ENCODE peak calls at places on chromosomes 3 and 15, in four cellular contexts. K is K562, U is HL-60, H is GM12878. J is an unnamed sample.

GRCh38 chr3:72060447-72061034 is 275.6 kb upstream of the PROK2 start:
- DNase-seq in K (no peak), H (no peak), U (no peak), J (no peak)

GRCh38 chr15:76060098-76060989 is 559 bp downstream of the TMEM266 start:
- DNase-seq in K (no peak), H (peak; percentile 34), U (no peak), J (no peak)

GRCh38 chr3:146550743-146551510 is 6.5 kb upstream of the PLSCR1 start:
- DNase-seq in U (no peak), H (no peak), K (peak; percentile 26), J (no peak)

GRCh38 chr15:42152921-42153680 is 3.3 kb downstream of the PLA2G4F start:
- DNase-seq in U (no peak), K (no peak), H (no peak), J (no peak)

GRCh38 chr3:9397331-9397910 is at the start of gene SETD5:
- DNase-seq in H (peak; percentile 67), U (peak; percentile 94), K (peak; percentile 98), J (peak; percentile 83)

GRCh38 chr3:56885461-56885860 is 83.7 kb upstream of the ARHGEF3 start:
- DNase-seq in U (no peak), H (no peak), K (no peak), J (no peak)

GRCh38 chr15:87599616-87600015 is 656.9 kb downstream of the NTRK3 start:
- DNase-seq in K (no peak), U (no peak), H (no peak), J (no peak)

GRCh38 chr3:122146466-122146865 is 37.0 kb upstream of the CASR start:
- DNase-seq in H (peak; percentile 37), U (no peak), K (no peak), J (no peak)

GRCh38 chr15:70099966-70100494 is 2.3 kb upstream of the TLE3 start:
- DNase-seq in H (no peak), K (peak; percentile 79), U (peak; percentile 55), J (no peak)

GRCh38 chr15:24777307-24777706 is 101.7 kb downstream of the NPAP1 start:
- DNase-seq in K (no peak), U (no peak), H (no peak), J (no peak)

GRCh38 chr3:63562323-63562722 is 90.2 kb upstream of the SNTN start:
- DNase-seq in H (no peak), U (no peak), K (no peak), J (no peak)

GRCh38 chr3:193812078-193812725 is 219.2 kb downstream of the OPA1 start:
- DNase-seq in K (no peak), U (no peak), H (no peak), J (no peak)

GRCh38 chr15:38558714-38559059 is 5.9 kb downstream of the RASGRP1 start:
- DNase-seq in K (no peak), U (no peak), H (no peak), J (no peak)

GRCh38 chr15:52657338-52657737 is 21.9 kb downstream of the ATOSA start:
- DNase-seq in H (no peak), U (no peak), K (no peak), J (no peak)

GRCh38 chr3:125112981-125113380 is 57.2 kb upstream of the HEG1 start:
- DNase-seq in K (no peak), U (no peak), H (no peak), J (no peak)

GRCh38 chr3:177694316-177694715 is 497.0 kb upstream of the TBL1XR1 start:
- DNase-seq in H (no peak), K (no peak), U (no peak), J (no peak)

GRCh38 chr15:52496776-52497470 is 31.8 kb downstream of the MYO5A start:
- DNase-seq in H (no peak), K (no peak), U (no peak), J (no peak)

GRCh38 chr3:155712008-155712407 is 32.9 kb downstream of the PLCH1 start:
- DNase-seq in K (no peak), H (peak; percentile 21), U (no peak), J (no peak)
- TF ChIP-seq SPI1 in K (no peak), H (no peak), U (no peak), J (no peak)

DNA sequence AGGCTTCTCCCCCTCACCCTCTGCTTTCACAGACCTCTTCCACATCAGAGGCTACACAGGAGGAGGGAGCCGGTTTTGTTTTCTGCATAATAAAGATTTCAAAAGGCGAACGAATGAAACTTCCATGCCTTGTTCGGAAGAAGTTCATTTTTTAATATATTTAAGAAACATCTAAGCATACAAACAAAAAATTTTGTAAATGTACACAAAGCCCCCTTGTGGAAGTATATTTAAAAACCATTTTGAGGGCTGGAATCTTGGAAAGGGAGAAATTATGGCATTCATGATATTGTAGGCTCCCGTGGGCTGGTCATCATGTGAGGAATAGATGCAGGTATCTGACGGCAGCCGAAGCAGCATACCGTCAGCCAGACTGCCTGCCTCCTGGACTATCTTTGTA is 90.4 kb downstream of the MECOM start:
- DNase-seq in K (no peak), U (no peak), H (no peak), J (no peak)
- TF ChIP-seq SPI1 in K (no peak), U (no peak), H (no peak), J (no peak)

GRCh38 chr3:196694941-196695848 is 16.9 kb downstream of the CEP19 start:
- DNase-seq in H (no peak), K (no peak), U (no peak), J (no peak)
- TF ChIP-seq SPI1 in H (no peak), K (no peak), U (no peak), J (no peak)

GRCh38 chr3:144097144-144097543 is 125.5 kb downstream of the DIPK2A start:
- DNase-seq in K (no peak), H (no peak), U (no peak), J (no peak)

GRCh38 chr3:144098691-144099090 is 127.1 kb downstream of the DIPK2A start:
- DNase-seq in U (no peak), H (no peak), K (no peak), J (no peak)

GRCh38 chr3:144096016-144096415 is 124.4 kb downstream of the DIPK2A start:
- DNase-seq in K (no peak), H (no peak), U (no peak), J (no peak)
- TF ChIP-seq SPI1 in K (no peak), H (no peak), U (no peak), J (no peak)

GRCh38 chr15:85825719-85826118 is 31.0 kb upstream of the KLHL25 start:
- DNase-seq in H (no peak), K (no peak), U (no peak), J (no peak)
- TF ChIP-seq SPI1 in H (no peak), K (no peak), U (no peak), J (no peak)

J was measured in GM12891.